ENCODE peak calls at places on chromosomes 16 and 17, in eight cellular contexts. One of them, this sample, is unnamed.

GRCh38 chr17:44608732-44609435 is 47.4 kb upstream of the MEIOC start:
- DNase-seq in hepatocyte: no peak
- DNase-seq in WTC11: no peak
- DNase-seq in AG09309: no peak
- DNase-seq in fibroblast of pulmonary artery: no peak
- DNase-seq in A549: no peak
- DNase-seq in progenitor cell of endocrine pancreas: no peak
- DNase-seq in H9: peak
- DNase-seq in this sample: no peak

GRCh38 chr17:78924481-78925151 is 571 bp downstream of the TIMP2 start:
- DNase-seq in hepatocyte: peak
- DNase-seq in WTC11: peak
- DNase-seq in AG09309: no peak
- DNase-seq in fibroblast of pulmonary artery: no peak
- DNase-seq in A549: no peak
- DNase-seq in progenitor cell of endocrine pancreas: no peak
- DNase-seq in H9: peak
- DNase-seq in this sample: no peak

GRCh38 chr17:41392278-41392677 is 5.1 kb downstream of the KRT31 start:
- DNase-seq in hepatocyte: no peak
- DNase-seq in WTC11: no peak
- DNase-seq in AG09309: no peak
- DNase-seq in fibroblast of pulmonary artery: no peak
- DNase-seq in A549: no peak
- DNase-seq in progenitor cell of endocrine pancreas: no peak
- DNase-seq in H9: no peak
- DNase-seq in this sample: peak

GRCh38 chr16:84475643-84476240 is 28.7 kb downstream of the MEAK7 start:
- DNase-seq in hepatocyte: no peak
- DNase-seq in WTC11: no peak
- DNase-seq in AG09309: no peak
- DNase-seq in fibroblast of pulmonary artery: no peak
- DNase-seq in A549: no peak
- DNase-seq in progenitor cell of endocrine pancreas: no peak
- DNase-seq in H9: no peak
- DNase-seq in this sample: no peak

GRCh38 chr17:16486373-16487250 is 5.4 kb downstream of the LRRC75A start:
- DNase-seq in hepatocyte: peak
- DNase-seq in WTC11: peak
- DNase-seq in AG09309: peak
- DNase-seq in fibroblast of pulmonary artery: peak
- DNase-seq in A549: peak
- DNase-seq in progenitor cell of endocrine pancreas: no peak
- DNase-seq in H9: peak
- DNase-seq in this sample: peak

GRCh38 chr17:43456661-43457361 is 27.0 kb upstream of the DHX8 start:
- DNase-seq in hepatocyte: no peak
- DNase-seq in WTC11: no peak
- DNase-seq in AG09309: no peak
- DNase-seq in fibroblast of pulmonary artery: no peak
- DNase-seq in A549: no peak
- DNase-seq in progenitor cell of endocrine pancreas: no peak
- DNase-seq in H9: no peak
- DNase-seq in this sample: peak

GRCh38 chr17:51079049-51079448 is 41.6 kb downstream of the SPAG9 start:
- DNase-seq in hepatocyte: no peak
- DNase-seq in WTC11: no peak
- DNase-seq in AG09309: no peak
- DNase-seq in fibroblast of pulmonary artery: peak
- DNase-seq in A549: no peak
- DNase-seq in progenitor cell of endocrine pancreas: no peak
- DNase-seq in H9: no peak
- DNase-seq in this sample: peak

GRCh38 chr16:1089439-1089821 is 6.6 kb downstream of the C1QTNF8 start:
- DNase-seq in hepatocyte: no peak
- DNase-seq in WTC11: no peak
- DNase-seq in AG09309: no peak
- DNase-seq in fibroblast of pulmonary artery: no peak
- DNase-seq in A549: no peak
- DNase-seq in progenitor cell of endocrine pancreas: no peak
- DNase-seq in H9: no peak
- DNase-seq in this sample: no peak

GRCh38 chr16:88611220-88611821 is 27.1 kb upstream of the IL17C start:
- DNase-seq in hepatocyte: no peak
- DNase-seq in WTC11: peak
- DNase-seq in AG09309: no peak
- DNase-seq in fibroblast of pulmonary artery: no peak
- DNase-seq in A549: no peak
- DNase-seq in progenitor cell of endocrine pancreas: no peak
- DNase-seq in H9: peak
- DNase-seq in this sample: no peak

GRCh38 chr17:22268214-22268911 is 576.0 kb downstream of the KCNJ18 start:
- DNase-seq in hepatocyte: no peak
- DNase-seq in WTC11: no peak
- DNase-seq in AG09309: no peak
- DNase-seq in fibroblast of pulmonary artery: no peak
- DNase-seq in A549: no peak
- DNase-seq in progenitor cell of endocrine pancreas: no peak
- DNase-seq in H9: no peak
- DNase-seq in this sample: no peak

GRCh38 chr16:84024854-84025253 is 17.7 kb downstream of the SLC38A8 start:
- DNase-seq in hepatocyte: no peak
- DNase-seq in WTC11: no peak
- DNase-seq in AG09309: peak
- DNase-seq in fibroblast of pulmonary artery: peak
- DNase-seq in A549: peak
- DNase-seq in progenitor cell of endocrine pancreas: no peak
- DNase-seq in H9: no peak
- DNase-seq in this sample: peak

GRCh38 chr16:19330801-19331484 is 45.4 kb downstream of the CLEC19A start:
- DNase-seq in hepatocyte: no peak
- DNase-seq in WTC11: no peak
- DNase-seq in AG09309: no peak
- DNase-seq in fibroblast of pulmonary artery: no peak
- DNase-seq in A549: peak
- DNase-seq in progenitor cell of endocrine pancreas: no peak
- DNase-seq in H9: peak
- DNase-seq in this sample: peak

GRCh38 chr16:8903004-8903403 is 20.9 kb downstream of the LITAFD start:
- DNase-seq in hepatocyte: no peak
- DNase-seq in WTC11: no peak
- DNase-seq in AG09309: no peak
- DNase-seq in fibroblast of pulmonary artery: no peak
- DNase-seq in A549: no peak
- DNase-seq in progenitor cell of endocrine pancreas: no peak
- DNase-seq in H9: no peak
- DNase-seq in this sample: no peak

GRCh38 chr16:8907096-8907495 is 24.9 kb downstream of the LITAFD start:
- DNase-seq in hepatocyte: no peak
- DNase-seq in WTC11: no peak
- DNase-seq in AG09309: no peak
- DNase-seq in fibroblast of pulmonary artery: no peak
- DNase-seq in A549: no peak
- DNase-seq in progenitor cell of endocrine pancreas: no peak
- DNase-seq in H9: no peak
- DNase-seq in this sample: no peak

GRCh38 chr16:8904018-8904430 is 21.9 kb downstream of the LITAFD start:
- DNase-seq in hepatocyte: no peak
- DNase-seq in WTC11: no peak
- DNase-seq in AG09309: no peak
- DNase-seq in fibroblast of pulmonary artery: no peak
- DNase-seq in A549: no peak
- DNase-seq in progenitor cell of endocrine pancreas: no peak
- DNase-seq in H9: no peak
- DNase-seq in this sample: no peak

GRCh38 chr16:8905795-8906591 is 23.8 kb downstream of the LITAFD start:
- DNase-seq in hepatocyte: no peak
- DNase-seq in WTC11: peak
- DNase-seq in AG09309: no peak
- DNase-seq in fibroblast of pulmonary artery: no peak
- DNase-seq in A549: no peak
- DNase-seq in progenitor cell of endocrine pancreas: no peak
- DNase-seq in H9: peak
- DNase-seq in this sample: no peak

GRCh38 chr16:8905168-8905762 is 23.1 kb downstream of the LITAFD start:
- DNase-seq in hepatocyte: peak
- DNase-seq in WTC11: no peak
- DNase-seq in AG09309: no peak
- DNase-seq in fibroblast of pulmonary artery: peak
- DNase-seq in A549: peak
- DNase-seq in progenitor cell of endocrine pancreas: no peak
- DNase-seq in H9: no peak
- DNase-seq in this sample: peak
- TF ChIP-seq CTCF in hepatocyte: peak
- TF ChIP-seq CTCF in WTC11: no peak
- TF ChIP-seq CTCF in AG09309: peak
- TF ChIP-seq CTCF in fibroblast of pulmonary artery: peak
- TF ChIP-seq CTCF in A549: peak
- TF ChIP-seq CTCF in progenitor cell of endocrine pancreas: peak
- TF ChIP-seq CTCF in H9: peak
- TF ChIP-seq CTCF in this sample: peak

DNA sequence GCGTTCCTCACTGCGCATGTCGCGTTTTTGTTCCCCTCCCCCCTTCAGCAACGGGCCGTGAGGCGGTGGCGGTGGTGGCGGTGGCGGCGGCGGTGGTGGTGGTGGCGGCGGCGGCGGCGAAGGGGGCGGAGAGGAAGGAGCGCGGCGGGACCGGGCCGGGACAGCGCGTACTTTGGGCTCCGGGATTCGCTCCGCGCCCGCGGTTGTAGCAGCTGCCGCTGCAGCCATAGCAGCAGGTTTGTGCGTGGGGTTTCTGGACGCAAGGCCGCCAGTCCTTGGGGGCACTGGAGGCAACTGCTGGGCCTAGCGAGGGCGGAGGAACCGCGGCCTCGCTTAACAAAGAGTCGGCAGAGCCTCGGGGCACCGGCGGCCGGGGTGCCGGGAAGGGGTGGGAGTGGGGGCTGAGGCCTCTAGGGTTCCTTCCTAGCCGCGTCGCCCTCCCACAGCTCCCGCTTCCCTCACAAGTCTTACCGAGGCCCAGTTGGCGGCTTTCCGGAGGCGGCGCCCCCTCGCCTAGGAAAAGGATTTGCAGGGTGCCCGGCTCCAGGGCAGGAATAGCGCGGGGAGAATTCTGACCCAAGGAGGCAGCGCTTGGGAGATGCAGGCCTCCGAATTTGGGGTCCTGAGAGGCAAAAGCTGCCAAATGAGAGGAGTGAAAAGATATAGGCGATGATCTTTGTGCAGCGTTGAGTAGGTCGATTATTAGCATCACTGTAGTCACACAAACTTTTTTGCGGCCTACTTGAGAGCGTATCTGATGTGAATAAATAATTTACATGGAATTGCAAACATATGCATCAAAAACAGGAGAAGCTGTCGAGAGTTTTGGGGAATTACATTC is at the start of gene DDX42:
- DNase-seq in hepatocyte: peak
- DNase-seq in WTC11: peak
- DNase-seq in AG09309: no peak
- DNase-seq in fibroblast of pulmonary artery: peak
- DNase-seq in A549: peak
- DNase-seq in progenitor cell of endocrine pancreas: peak
- DNase-seq in H9: peak
- DNase-seq in this sample: no peak
- TF ChIP-seq CTCF in hepatocyte: peak
- TF ChIP-seq CTCF in WTC11: no peak
- TF ChIP-seq CTCF in AG09309: no peak
- TF ChIP-seq CTCF in fibroblast of pulmonary artery: no peak
- TF ChIP-seq CTCF in A549: no peak
- TF ChIP-seq CTCF in progenitor cell of endocrine pancreas: peak
- TF ChIP-seq CTCF in H9: peak
- TF ChIP-seq CTCF in this sample: peak

GRCh38 chr17:6512552-6512951 is 43.8 kb downstream of the PITPNM3 start:
- DNase-seq in hepatocyte: no peak
- DNase-seq in WTC11: no peak
- DNase-seq in AG09309: no peak
- DNase-seq in fibroblast of pulmonary artery: no peak
- DNase-seq in A549: no peak
- DNase-seq in progenitor cell of endocrine pancreas: no peak
- DNase-seq in H9: peak
- DNase-seq in this sample: no peak

GRCh38 chr17:6508519-6509294 is 47.6 kb downstream of the PITPNM3 start:
- DNase-seq in hepatocyte: no peak
- DNase-seq in WTC11: no peak
- DNase-seq in AG09309: no peak
- DNase-seq in fibroblast of pulmonary artery: no peak
- DNase-seq in A549: no peak
- DNase-seq in progenitor cell of endocrine pancreas: no peak
- DNase-seq in H9: peak
- DNase-seq in this sample: no peak

GRCh38 chr17:6509921-6510320 is 46.4 kb downstream of the PITPNM3 start:
- DNase-seq in hepatocyte: no peak
- DNase-seq in WTC11: no peak
- DNase-seq in AG09309: no peak
- DNase-seq in fibroblast of pulmonary artery: no peak
- DNase-seq in A549: no peak
- DNase-seq in progenitor cell of endocrine pancreas: no peak
- DNase-seq in H9: no peak
- DNase-seq in this sample: no peak

GRCh38 chr17:6509295-6509771 is 47.0 kb downstream of the PITPNM3 start:
- DNase-seq in hepatocyte: no peak
- DNase-seq in WTC11: no peak
- DNase-seq in AG09309: peak
- DNase-seq in fibroblast of pulmonary artery: peak
- DNase-seq in A549: no peak
- DNase-seq in progenitor cell of endocrine pancreas: no peak
- DNase-seq in H9: peak
- DNase-seq in this sample: no peak

DNA sequence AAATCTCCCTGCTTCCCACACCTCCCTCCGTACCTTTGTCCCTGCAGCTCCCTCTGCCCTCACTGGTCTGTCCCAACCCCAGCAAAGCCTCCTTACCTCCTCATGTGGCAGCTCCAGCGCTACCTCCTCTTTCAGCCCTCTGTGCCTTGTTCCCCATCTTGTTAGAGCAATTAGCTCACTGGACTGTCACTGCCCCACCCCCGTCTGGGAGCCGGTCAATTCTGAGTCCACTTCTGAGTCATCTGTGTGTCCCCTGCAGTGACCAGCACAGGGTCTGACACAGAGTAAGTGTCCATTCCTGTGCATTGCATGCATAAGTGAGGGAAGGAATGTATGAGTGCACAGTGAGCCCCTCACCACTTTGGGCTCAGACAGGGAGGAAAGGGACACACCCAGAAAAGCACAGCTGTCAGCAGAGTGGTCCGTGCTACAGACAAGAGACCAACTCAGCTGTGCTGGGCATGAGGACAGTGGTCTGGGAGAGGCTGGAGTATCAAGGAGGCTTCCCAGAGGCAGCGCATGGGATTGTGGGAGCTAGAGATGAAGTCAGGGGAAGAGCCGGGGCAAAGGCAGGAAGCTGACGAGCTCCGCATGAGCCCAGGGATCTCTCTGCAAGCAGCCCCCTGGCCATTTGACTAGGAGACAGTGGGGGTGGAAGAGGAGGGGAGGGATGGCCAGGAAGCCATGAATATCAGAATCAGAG is 45.9 kb downstream of the PITPNM3 start:
- DNase-seq in hepatocyte: no peak
- DNase-seq in WTC11: no peak
- DNase-seq in AG09309: no peak
- DNase-seq in fibroblast of pulmonary artery: no peak
- DNase-seq in A549: no peak
- DNase-seq in progenitor cell of endocrine pancreas: no peak
- DNase-seq in H9: peak
- DNase-seq in this sample: no peak
- TF ChIP-seq CTCF in hepatocyte: no peak
- TF ChIP-seq CTCF in WTC11: no peak
- TF ChIP-seq CTCF in AG09309: no peak
- TF ChIP-seq CTCF in fibroblast of pulmonary artery: no peak
- TF ChIP-seq CTCF in A549: no peak
- TF ChIP-seq CTCF in progenitor cell of endocrine pancreas: no peak
- TF ChIP-seq CTCF in H9: no peak
- TF ChIP-seq CTCF in this sample: no peak

GRCh38 chr16:85550422-85551318 is 62.5 kb upstream of the GSE1 start:
- DNase-seq in hepatocyte: no peak
- DNase-seq in WTC11: no peak
- DNase-seq in AG09309: no peak
- DNase-seq in fibroblast of pulmonary artery: no peak
- DNase-seq in A549: no peak
- DNase-seq in progenitor cell of endocrine pancreas: no peak
- DNase-seq in H9: no peak
- DNase-seq in this sample: no peak
- TF ChIP-seq CTCF in hepatocyte: no peak
- TF ChIP-seq CTCF in WTC11: no peak
- TF ChIP-seq CTCF in AG09309: peak
- TF ChIP-seq CTCF in fibroblast of pulmonary artery: no peak
- TF ChIP-seq CTCF in A549: no peak
- TF ChIP-seq CTCF in progenitor cell of endocrine pancreas: peak
- TF ChIP-seq CTCF in H9: peak
- TF ChIP-seq CTCF in this sample: no peak

This sample was measured in bronchial epithelial cell.